ENCODE peak calls at places on chromosomes 1 and 21, in ten cellular contexts. R is heart left ventricle, C is tibial artery, L is dorsolateral prefrontal cortex, V is IMR-90, Z is fibroblast of lung, T is left ventricle myocardium inferior, Q is astrocyte, U is PC-3, F is A549. W is an unnamed sample.

GRCh38 chr1:221840511-221841243 is 98.8 kb upstream of the DUSP10 start:
- DNase-seq in L (no peak), U (no peak), T (peak; percentile 51), Q (no peak), Z (no peak), F (no peak), V (no peak), R (no peak), C (no peak), W (no peak)

GRCh38 chr1:165686971-165687433 is 11.4 kb downstream of the ALDH9A1 start:
- DNase-seq in Z (no peak), T (no peak), V (no peak), R (no peak), Q (no peak), L (no peak), U (no peak), C (no peak), F (no peak), W (no peak)

GRCh38 chr1:201172999-201173610 is 17.5 kb upstream of the IGFN1 start:
- DNase-seq in T (no peak), L (no peak), R (no peak), Z (peak; percentile 42), U (peak; percentile 58), F (no peak), Q (no peak), C (no peak), V (peak; percentile 54), W (no peak)

GRCh38 chr1:201610806-201611205 is 71.9 kb downstream of the NAV1 start:
- DNase-seq in U (no peak), C (no peak), V (no peak), T (no peak), R (no peak), L (no peak), F (no peak), Q (no peak), Z (no peak), W (no peak)

GRCh38 chr21:33026878-33027400 is 1.2 kb downstream of the OLIG2 start:
- DNase-seq in V (peak; percentile 12), Z (no peak), R (no peak), T (no peak), C (no peak), Q (peak; percentile 12), U (no peak), F (no peak), L (no peak), W (no peak)

GRCh38 chr1:147781056-147781471 is 20.7 kb upstream of the GJA5 start:
- DNase-seq in Z (no peak), Q (peak; percentile 25), L (no peak), V (peak; percentile 3), F (no peak), T (no peak), R (no peak), C (no peak), U (peak; percentile 95), W (no peak)

GRCh38 chr1:153488731-153489130 is 28.3 kb upstream of the S100A7 start:
- DNase-seq in Q (peak; percentile 83), Z (no peak), C (peak; percentile 89), T (no peak), L (no peak), R (no peak), U (no peak), V (no peak), F (no peak), W (no peak)

GRCh38 chr1:201513498-201514243 is 6.7 kb upstream of the CSRP1 start:
- DNase-seq in F (no peak), T (no peak), U (no peak), L (no peak), V (no peak), C (peak; percentile 6), R (no peak), Z (no peak), Q (no peak), W (no peak)

GRCh38 chr1:152107984-152108898 is 7.0 kb downstream of the TCHH start:
- DNase-seq in U (no peak), C (no peak), Z (peak; percentile 82), T (peak; percentile 23), L (no peak), V (peak; percentile 46), F (peak; percentile 18), R (no peak), Q (peak; percentile 48), W (no peak)

GRCh38 chr1:208520700-208521099 is 276.5 kb upstream of the PLXNA2 start:
- DNase-seq in U (peak; percentile 43), F (no peak), V (no peak), C (no peak), T (no peak), L (no peak), Q (no peak), R (no peak), Z (no peak), W (no peak)

GRCh38 chr1:53430256-53430655 is 28.9 kb upstream of the DMRTB1 start:
- DNase-seq in F (no peak), Z (no peak), U (peak; percentile 34), C (no peak), T (no peak), L (no peak), Q (no peak), V (peak; percentile 18), R (no peak), W (no peak)

GRCh38 chr1:56216173-56216572 is 363.2 kb downstream of the PLPP3 start:
- DNase-seq in Z (no peak), V (peak; percentile 47), U (no peak), L (peak; percentile 65), Q (peak; percentile 27), R (no peak), C (no peak), F (no peak), T (no peak), W (no peak)

GRCh38 chr1:23169219-23169575 is 541 bp upstream of the LUZP1 start:
- DNase-seq in U (no peak), R (no peak), Q (no peak), C (no peak), L (no peak), F (no peak), Z (no peak), V (no peak), T (no peak), W (no peak)
- H3K4me3 ChIP-seq in U (no peak overlapping the region), R (peak overlapping the region; percentile 86), Q (peak overlapping the region; percentile 87), C (peak overlapping the region; percentile 94), L (peak overlapping the region; percentile 83), F (no peak overlapping the region), Z (peak overlapping the region; percentile 89), V (no peak overlapping the region), T (peak overlapping the region; percentile 96), W (peak overlapping the region; percentile 78)

DNA sequence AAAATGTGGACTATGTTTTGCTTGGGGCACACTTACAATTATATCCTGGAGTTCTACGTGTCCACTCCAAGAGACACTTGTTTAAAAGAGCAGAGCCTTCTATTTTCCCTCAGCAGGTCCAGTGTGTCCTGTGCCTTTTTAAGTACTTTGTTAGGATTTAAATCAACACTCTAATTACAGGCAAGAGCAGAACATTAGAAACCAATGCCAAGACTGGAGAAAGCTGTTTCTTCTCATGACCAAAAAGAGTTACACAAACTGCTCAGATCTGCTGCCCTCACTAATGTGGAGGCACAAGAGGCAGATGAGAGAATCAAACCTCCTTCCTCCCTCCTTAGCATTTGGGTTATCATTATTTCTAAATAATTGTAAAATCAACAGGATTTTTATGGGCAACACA is 452.9 kb downstream of the LMO4 start:
- DNase-seq in T (no peak), V (no peak), F (no peak), Z (no peak), U (no peak), L (no peak), Q (no peak), R (no peak), C (no peak), W (no peak)
- TF ChIP-seq CTCF in T (no peak), V (no peak), F (no peak), Z (no peak), U (no peak), L (no peak), Q (no peak), R (no peak), C (no peak), W (no peak)

DNA sequence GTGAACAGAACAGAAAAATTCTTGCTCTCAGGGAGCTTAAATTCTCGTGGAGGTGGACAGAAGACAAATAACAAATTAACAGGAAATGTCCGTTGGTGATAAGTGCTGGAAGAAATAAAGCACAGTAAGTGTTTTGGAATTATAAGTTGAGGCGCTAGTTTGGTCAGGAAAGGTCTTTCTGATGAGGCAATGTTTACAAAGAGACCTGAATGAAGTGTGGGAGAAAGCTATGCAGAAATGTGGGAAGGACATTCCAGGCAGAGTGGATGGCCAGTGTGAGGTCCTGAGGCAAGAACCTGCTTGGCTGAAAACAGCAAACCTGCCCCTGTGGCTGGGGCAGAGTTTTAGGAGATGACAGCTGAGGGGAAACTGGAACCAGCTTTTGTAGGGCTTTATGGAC is 23.3 kb downstream of the NGF start:
- DNase-seq in C (no peak), U (peak; percentile 78), V (peak; percentile 86), F (no peak), L (no peak), T (no peak), Z (no peak), R (no peak), Q (peak; percentile 98), W (no peak)
- H3K27ac ChIP-seq in C (peak overlapping the region; percentile 18), U (no peak overlapping the region), V (no peak overlapping the region), F (no peak overlapping the region), L (no peak overlapping the region), T (peak overlapping the region; percentile 60), Z (no peak overlapping the region), R (peak overlapping the region; percentile 21), Q (peak overlapping the region; percentile 37), W (peak overlapping the region; percentile 46)

GRCh38 chr1:156897078-156897825 is 3.7 kb downstream of the PEAR1 start:
- DNase-seq in Q (peak; percentile 66), C (peak; percentile 81), Z (peak; percentile 57), F (peak; percentile 75), V (peak; percentile 67), T (no peak), L (no peak), R (peak; percentile 57), U (peak; percentile 74), W (no peak)

GRCh38 chr1:156900019-156900718 is 6.7 kb downstream of the PEAR1 start:
- DNase-seq in L (no peak), T (no peak), Q (peak; percentile 62), U (no peak), Z (peak; percentile 59), F (no peak), C (no peak), R (peak; percentile 63), V (peak; percentile 77), W (no peak)

GRCh38 chr1:156896490-156897033 is 3.0 kb downstream of the PEAR1 start:
- DNase-seq in L (no peak), Z (peak; percentile 84), U (peak; percentile 96), C (peak; percentile 78), V (peak; percentile 92), R (peak; percentile 62), F (peak; percentile 96), T (no peak), Q (peak; percentile 92), W (no peak)

GRCh38 chr1:156898971-156899657 is 5.6 kb downstream of the PEAR1 start:
- DNase-seq in L (no peak), R (peak; percentile 37), Q (no peak), C (no peak), F (no peak), U (no peak), V (no peak), T (no peak), Z (no peak), W (no peak)

DNA sequence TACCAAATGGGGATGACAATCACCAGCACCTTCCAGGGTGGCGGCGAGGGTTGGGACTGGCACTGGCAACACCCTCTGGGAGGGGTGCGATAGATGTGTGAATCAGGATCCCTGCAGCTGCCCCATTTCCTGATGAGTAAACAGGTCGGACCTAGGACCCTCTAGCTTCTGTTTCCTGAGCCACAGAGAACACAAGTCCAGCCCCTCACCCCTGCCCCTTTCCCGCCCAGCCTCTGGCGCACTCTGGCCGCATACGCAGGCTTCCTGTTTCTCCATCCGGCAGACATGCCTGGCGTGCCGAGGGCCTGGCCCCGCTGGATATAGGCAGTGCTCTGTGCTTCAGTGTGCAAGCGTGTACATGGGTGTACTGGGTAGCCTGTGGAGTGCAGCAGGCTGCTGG is 4.6 kb downstream of the PEAR1 start:
- DNase-seq in U (peak; percentile 47), Q (peak; percentile 63), T (peak; percentile 65), C (peak; percentile 76), F (no peak), V (peak; percentile 72), Z (peak; percentile 68), L (no peak), R (peak; percentile 87), W (peak; percentile 66)
- H3K4me3 ChIP-seq in U (no peak overlapping the region), Q (no peak overlapping the region), T (peak overlapping the region; percentile 72), C (peak overlapping the region; percentile 72), F (no peak overlapping the region), V (no peak overlapping the region), Z (no peak overlapping the region), L (no peak overlapping the region), R (peak overlapping the region; percentile 41), W (no peak overlapping the region)